ENCODE peak calls at places on chromosome X, in seven cellular contexts. One of them, this sample, is unnamed.

GRCh38 chrX:154401918-154402621 is 3.9 kb downstream of the RPL10 start:
- DNase-seq in activated CD4-positive, alpha-beta T cell treated with anti-CD3 and anti-CD28 coated beads, Interleukin-2, amount 10 ng/mL, durations not matched to agents 7 days and 5 days: no peak
- DNase-seq in NCI-H1417: no peak
- DNase-seq in stimulated activated CD4-positive, alpha-beta T cell treated with anti-CD3 and anti-CD28 coated beads, Interleukin-2, amount 100 ng/mL, for 24 hours: no peak
- DNase-seq in MM.1S: no peak
- DNase-seq in central memory CD4-positive, alpha-beta T cell: no peak
- DNase-seq in K562: no peak
- DNase-seq in this sample: no peak

GRCh38 chrX:47097018-47097417 is 18.8 kb downstream of the RGN start:
- DNase-seq in activated CD4-positive, alpha-beta T cell treated with anti-CD3 and anti-CD28 coated beads, Interleukin-2, amount 10 ng/mL, durations not matched to agents 7 days and 5 days: no peak
- DNase-seq in NCI-H1417: no peak
- DNase-seq in stimulated activated CD4-positive, alpha-beta T cell treated with anti-CD3 and anti-CD28 coated beads, Interleukin-2, amount 100 ng/mL, for 24 hours: no peak
- DNase-seq in MM.1S: no peak
- DNase-seq in central memory CD4-positive, alpha-beta T cell: no peak
- DNase-seq in K562: no peak
- DNase-seq in this sample: no peak

GRCh38 chrX:19107035-19107434 is 15.2 kb downstream of the ADGRG2 start:
- DNase-seq in activated CD4-positive, alpha-beta T cell treated with anti-CD3 and anti-CD28 coated beads, Interleukin-2, amount 10 ng/mL, durations not matched to agents 7 days and 5 days: no peak
- DNase-seq in NCI-H1417: no peak
- DNase-seq in stimulated activated CD4-positive, alpha-beta T cell treated with anti-CD3 and anti-CD28 coated beads, Interleukin-2, amount 100 ng/mL, for 24 hours: no peak
- DNase-seq in MM.1S: no peak
- DNase-seq in central memory CD4-positive, alpha-beta T cell: no peak
- DNase-seq in K562: no peak
- DNase-seq in this sample: no peak

GRCh38 chrX:101229155-101229554 is 9.6 kb downstream of the DRP2 start:
- DNase-seq in activated CD4-positive, alpha-beta T cell treated with anti-CD3 and anti-CD28 coated beads, Interleukin-2, amount 10 ng/mL, durations not matched to agents 7 days and 5 days: no peak
- DNase-seq in NCI-H1417: no peak
- DNase-seq in stimulated activated CD4-positive, alpha-beta T cell treated with anti-CD3 and anti-CD28 coated beads, Interleukin-2, amount 100 ng/mL, for 24 hours: no peak
- DNase-seq in MM.1S: no peak
- DNase-seq in central memory CD4-positive, alpha-beta T cell: no peak
- DNase-seq in K562: no peak
- DNase-seq in this sample: no peak

GRCh38 chrX:43750248-43750676 is 94.2 kb downstream of the MAOA start:
- DNase-seq in activated CD4-positive, alpha-beta T cell treated with anti-CD3 and anti-CD28 coated beads, Interleukin-2, amount 10 ng/mL, durations not matched to agents 7 days and 5 days: peak; percentile 37
- DNase-seq in NCI-H1417: peak; percentile 79
- DNase-seq in stimulated activated CD4-positive, alpha-beta T cell treated with anti-CD3 and anti-CD28 coated beads, Interleukin-2, amount 100 ng/mL, for 24 hours: peak; percentile 29
- DNase-seq in MM.1S: peak; percentile 70
- DNase-seq in central memory CD4-positive, alpha-beta T cell: peak; percentile 45
- DNase-seq in K562: peak; percentile 39
- DNase-seq in this sample: peak; percentile 41

GRCh38 chrX:34632404-34632803 is 24.7 kb downstream of the TMEM47 start:
- DNase-seq in activated CD4-positive, alpha-beta T cell treated with anti-CD3 and anti-CD28 coated beads, Interleukin-2, amount 10 ng/mL, durations not matched to agents 7 days and 5 days: no peak
- DNase-seq in NCI-H1417: no peak
- DNase-seq in stimulated activated CD4-positive, alpha-beta T cell treated with anti-CD3 and anti-CD28 coated beads, Interleukin-2, amount 100 ng/mL, for 24 hours: no peak
- DNase-seq in MM.1S: no peak
- DNase-seq in central memory CD4-positive, alpha-beta T cell: no peak
- DNase-seq in K562: no peak
- DNase-seq in this sample: no peak

GRCh38 chrX:129654652-129655546 is at the start of gene APLN:
- DNase-seq in activated CD4-positive, alpha-beta T cell treated with anti-CD3 and anti-CD28 coated beads, Interleukin-2, amount 10 ng/mL, durations not matched to agents 7 days and 5 days: no peak
- DNase-seq in NCI-H1417: peak; percentile 78
- DNase-seq in stimulated activated CD4-positive, alpha-beta T cell treated with anti-CD3 and anti-CD28 coated beads, Interleukin-2, amount 100 ng/mL, for 24 hours: no peak
- DNase-seq in MM.1S: peak; percentile 15
- DNase-seq in central memory CD4-positive, alpha-beta T cell: no peak
- DNase-seq in K562: peak; percentile 26
- DNase-seq in this sample: no peak

GRCh38 chrX:131617182-131617581 is 73.3 kb downstream of the OR13H1 start:
- DNase-seq in activated CD4-positive, alpha-beta T cell treated with anti-CD3 and anti-CD28 coated beads, Interleukin-2, amount 10 ng/mL, durations not matched to agents 7 days and 5 days: no peak
- DNase-seq in NCI-H1417: no peak
- DNase-seq in stimulated activated CD4-positive, alpha-beta T cell treated with anti-CD3 and anti-CD28 coated beads, Interleukin-2, amount 100 ng/mL, for 24 hours: no peak
- DNase-seq in MM.1S: no peak
- DNase-seq in central memory CD4-positive, alpha-beta T cell: no peak
- DNase-seq in K562: no peak
- DNase-seq in this sample: no peak

GRCh38 chrX:38006778-38007177 is 425 bp downstream of the SYTL5 start:
- DNase-seq in activated CD4-positive, alpha-beta T cell treated with anti-CD3 and anti-CD28 coated beads, Interleukin-2, amount 10 ng/mL, durations not matched to agents 7 days and 5 days: no peak
- DNase-seq in NCI-H1417: no peak
- DNase-seq in stimulated activated CD4-positive, alpha-beta T cell treated with anti-CD3 and anti-CD28 coated beads, Interleukin-2, amount 100 ng/mL, for 24 hours: no peak
- DNase-seq in MM.1S: no peak
- DNase-seq in central memory CD4-positive, alpha-beta T cell: no peak
- DNase-seq in K562: no peak
- DNase-seq in this sample: no peak

GRCh38 chrX:24215282-24215681 is 65.8 kb downstream of the ZFX start:
- DNase-seq in activated CD4-positive, alpha-beta T cell treated with anti-CD3 and anti-CD28 coated beads, Interleukin-2, amount 10 ng/mL, durations not matched to agents 7 days and 5 days: no peak
- DNase-seq in NCI-H1417: no peak
- DNase-seq in stimulated activated CD4-positive, alpha-beta T cell treated with anti-CD3 and anti-CD28 coated beads, Interleukin-2, amount 100 ng/mL, for 24 hours: no peak
- DNase-seq in MM.1S: no peak
- DNase-seq in central memory CD4-positive, alpha-beta T cell: no peak
- DNase-seq in K562: no peak
- DNase-seq in this sample: no peak

GRCh38 chrX:42748067-42748850 is 29.7 kb downstream of the PPP1R2C start:
- DNase-seq in activated CD4-positive, alpha-beta T cell treated with anti-CD3 and anti-CD28 coated beads, Interleukin-2, amount 10 ng/mL, durations not matched to agents 7 days and 5 days: no peak
- DNase-seq in NCI-H1417: no peak
- DNase-seq in stimulated activated CD4-positive, alpha-beta T cell treated with anti-CD3 and anti-CD28 coated beads, Interleukin-2, amount 100 ng/mL, for 24 hours: no peak
- DNase-seq in MM.1S: no peak
- DNase-seq in central memory CD4-positive, alpha-beta T cell: no peak
- DNase-seq in K562: no peak
- DNase-seq in this sample: no peak

GRCh38 chrX:131841496-131842410 is 181.3 kb upstream of the STK26 start:
- DNase-seq in activated CD4-positive, alpha-beta T cell treated with anti-CD3 and anti-CD28 coated beads, Interleukin-2, amount 10 ng/mL, durations not matched to agents 7 days and 5 days: peak; percentile 36
- DNase-seq in NCI-H1417: peak; percentile 84
- DNase-seq in stimulated activated CD4-positive, alpha-beta T cell treated with anti-CD3 and anti-CD28 coated beads, Interleukin-2, amount 100 ng/mL, for 24 hours: no peak
- DNase-seq in MM.1S: peak; percentile 46
- DNase-seq in central memory CD4-positive, alpha-beta T cell: peak; percentile 44
- DNase-seq in K562: peak; percentile 65
- DNase-seq in this sample: peak; percentile 24

GRCh38 chrX:36983831-36984230 is 24.3 kb upstream of the FAM47C start:
- DNase-seq in activated CD4-positive, alpha-beta T cell treated with anti-CD3 and anti-CD28 coated beads, Interleukin-2, amount 10 ng/mL, durations not matched to agents 7 days and 5 days: no peak
- DNase-seq in NCI-H1417: no peak
- DNase-seq in stimulated activated CD4-positive, alpha-beta T cell treated with anti-CD3 and anti-CD28 coated beads, Interleukin-2, amount 100 ng/mL, for 24 hours: no peak
- DNase-seq in MM.1S: no peak
- DNase-seq in central memory CD4-positive, alpha-beta T cell: no peak
- DNase-seq in K562: no peak
- DNase-seq in this sample: no peak

GRCh38 chrX:55778322-55778721 is 60.8 kb downstream of the RRAGB start:
- DNase-seq in activated CD4-positive, alpha-beta T cell treated with anti-CD3 and anti-CD28 coated beads, Interleukin-2, amount 10 ng/mL, durations not matched to agents 7 days and 5 days: no peak
- DNase-seq in NCI-H1417: no peak
- DNase-seq in stimulated activated CD4-positive, alpha-beta T cell treated with anti-CD3 and anti-CD28 coated beads, Interleukin-2, amount 100 ng/mL, for 24 hours: no peak
- DNase-seq in MM.1S: no peak
- DNase-seq in central memory CD4-positive, alpha-beta T cell: no peak
- DNase-seq in K562: no peak
- DNase-seq in this sample: no peak

GRCh38 chrX:103367502-103367901 is 8.8 kb upstream of the BEX3 start:
- DNase-seq in activated CD4-positive, alpha-beta T cell treated with anti-CD3 and anti-CD28 coated beads, Interleukin-2, amount 10 ng/mL, durations not matched to agents 7 days and 5 days: no peak
- DNase-seq in NCI-H1417: no peak
- DNase-seq in stimulated activated CD4-positive, alpha-beta T cell treated with anti-CD3 and anti-CD28 coated beads, Interleukin-2, amount 100 ng/mL, for 24 hours: no peak
- DNase-seq in MM.1S: no peak
- DNase-seq in central memory CD4-positive, alpha-beta T cell: no peak
- DNase-seq in K562: no peak
- DNase-seq in this sample: no peak

GRCh38 chrX:38561126-38561868 is at the start of gene TSPAN7:
- DNase-seq in activated CD4-positive, alpha-beta T cell treated with anti-CD3 and anti-CD28 coated beads, Interleukin-2, amount 10 ng/mL, durations not matched to agents 7 days and 5 days: peak; percentile 75
- DNase-seq in NCI-H1417: peak; percentile 94
- DNase-seq in stimulated activated CD4-positive, alpha-beta T cell treated with anti-CD3 and anti-CD28 coated beads, Interleukin-2, amount 100 ng/mL, for 24 hours: peak; percentile 79
- DNase-seq in MM.1S: peak; percentile 84
- DNase-seq in central memory CD4-positive, alpha-beta T cell: peak; percentile 74
- DNase-seq in K562: peak; percentile 87
- DNase-seq in this sample: peak; percentile 81

GRCh38 chrX:100591256-100592051 is 6.7 kb downstream of the TNMD start:
- DNase-seq in activated CD4-positive, alpha-beta T cell treated with anti-CD3 and anti-CD28 coated beads, Interleukin-2, amount 10 ng/mL, durations not matched to agents 7 days and 5 days: no peak
- DNase-seq in NCI-H1417: no peak
- DNase-seq in stimulated activated CD4-positive, alpha-beta T cell treated with anti-CD3 and anti-CD28 coated beads, Interleukin-2, amount 100 ng/mL, for 24 hours: no peak
- DNase-seq in MM.1S: no peak
- DNase-seq in central memory CD4-positive, alpha-beta T cell: no peak
- DNase-seq in K562: no peak
- DNase-seq in this sample: no peak